ENCODE peak calls at places on chromosome 20, in eight cellular contexts. One of them, this sample, is unnamed.

GRCh38 chr20:47800619-47801018 is 15.3 kb upstream of the SULF2 start:
- DNase-seq in kidney tubule cell: no peak
- DNase-seq in tibial artery: no peak
- DNase-seq in midbrain: no peak
- DNase-seq in left ventricle myocardium superior: no peak
- DNase-seq in CD4-positive, CD25-positive, alpha-beta regulatory T cell: no peak
- DNase-seq in activated CD4-positive, alpha-beta T cell treated with anti-CD3 and anti-CD28 coated beads for 48 hours: no peak
- DNase-seq in HEK293T: no peak
- DNase-seq in this sample: no peak

GRCh38 chr20:24873015-24873620 is 76.0 kb upstream of the CST7 start:
- DNase-seq in kidney tubule cell: no peak
- DNase-seq in tibial artery: no peak
- DNase-seq in midbrain: no peak
- DNase-seq in left ventricle myocardium superior: no peak
- DNase-seq in CD4-positive, CD25-positive, alpha-beta regulatory T cell: no peak
- DNase-seq in activated CD4-positive, alpha-beta T cell treated with anti-CD3 and anti-CD28 coated beads for 48 hours: no peak
- DNase-seq in HEK293T: no peak
- DNase-seq in this sample: no peak

GRCh38 chr20:53087034-53087777 is 115.0 kb downstream of the TSHZ2 start:
- DNase-seq in kidney tubule cell: no peak
- DNase-seq in tibial artery: no peak
- DNase-seq in midbrain: no peak
- DNase-seq in left ventricle myocardium superior: no peak
- DNase-seq in CD4-positive, CD25-positive, alpha-beta regulatory T cell: no peak
- DNase-seq in activated CD4-positive, alpha-beta T cell treated with anti-CD3 and anti-CD28 coated beads for 48 hours: no peak
- DNase-seq in HEK293T: no peak
- DNase-seq in this sample: no peak

GRCh38 chr20:59042151-59042795 is at the start of gene PRELID3B:
- DNase-seq in kidney tubule cell: peak
- DNase-seq in tibial artery: peak
- DNase-seq in midbrain: no peak
- DNase-seq in left ventricle myocardium superior: no peak
- DNase-seq in CD4-positive, CD25-positive, alpha-beta regulatory T cell: no peak
- DNase-seq in activated CD4-positive, alpha-beta T cell treated with anti-CD3 and anti-CD28 coated beads for 48 hours: no peak
- DNase-seq in HEK293T: no peak
- DNase-seq in this sample: no peak

GRCh38 chr20:37948956-37949355 is 46.0 kb downstream of the VSTM2L start:
- DNase-seq in kidney tubule cell: no peak
- DNase-seq in tibial artery: no peak
- DNase-seq in midbrain: no peak
- DNase-seq in left ventricle myocardium superior: no peak
- DNase-seq in CD4-positive, CD25-positive, alpha-beta regulatory T cell: no peak
- DNase-seq in activated CD4-positive, alpha-beta T cell treated with anti-CD3 and anti-CD28 coated beads for 48 hours: no peak
- DNase-seq in HEK293T: no peak
- DNase-seq in this sample: no peak

GRCh38 chr20:23918896-23919295 is 39.3 kb upstream of the CST5 start:
- DNase-seq in kidney tubule cell: no peak
- DNase-seq in tibial artery: no peak
- DNase-seq in midbrain: no peak
- DNase-seq in left ventricle myocardium superior: no peak
- DNase-seq in CD4-positive, CD25-positive, alpha-beta regulatory T cell: no peak
- DNase-seq in activated CD4-positive, alpha-beta T cell treated with anti-CD3 and anti-CD28 coated beads for 48 hours: no peak
- DNase-seq in HEK293T: no peak
- DNase-seq in this sample: no peak

GRCh38 chr20:62804632-62805364 is at the start of gene OGFR:
- DNase-seq in kidney tubule cell: peak
- DNase-seq in tibial artery: peak
- DNase-seq in midbrain: peak
- DNase-seq in left ventricle myocardium superior: peak
- DNase-seq in CD4-positive, CD25-positive, alpha-beta regulatory T cell: peak
- DNase-seq in activated CD4-positive, alpha-beta T cell treated with anti-CD3 and anti-CD28 coated beads for 48 hours: peak
- DNase-seq in HEK293T: peak
- DNase-seq in this sample: peak

GRCh38 chr20:32976746-32977145 is 27.5 kb downstream of the SUN5 start:
- DNase-seq in kidney tubule cell: no peak
- DNase-seq in tibial artery: peak
- DNase-seq in midbrain: no peak
- DNase-seq in left ventricle myocardium superior: no peak
- DNase-seq in CD4-positive, CD25-positive, alpha-beta regulatory T cell: peak
- DNase-seq in activated CD4-positive, alpha-beta T cell treated with anti-CD3 and anti-CD28 coated beads for 48 hours: no peak
- DNase-seq in HEK293T: no peak
- DNase-seq in this sample: no peak

GRCh38 chr20:36815454-36816091 is 42.0 kb upstream of the DSN1 start:
- DNase-seq in kidney tubule cell: no peak
- DNase-seq in tibial artery: no peak
- DNase-seq in midbrain: no peak
- DNase-seq in left ventricle myocardium superior: no peak
- DNase-seq in CD4-positive, CD25-positive, alpha-beta regulatory T cell: no peak
- DNase-seq in activated CD4-positive, alpha-beta T cell treated with anti-CD3 and anti-CD28 coated beads for 48 hours: no peak
- DNase-seq in HEK293T: no peak
- DNase-seq in this sample: no peak

GRCh38 chr20:54229566-54229965 is 21.7 kb downstream of the PFDN4 start:
- DNase-seq in kidney tubule cell: no peak
- DNase-seq in tibial artery: no peak
- DNase-seq in midbrain: no peak
- DNase-seq in left ventricle myocardium superior: no peak
- DNase-seq in CD4-positive, CD25-positive, alpha-beta regulatory T cell: no peak
- DNase-seq in activated CD4-positive, alpha-beta T cell treated with anti-CD3 and anti-CD28 coated beads for 48 hours: no peak
- DNase-seq in HEK293T: no peak
- DNase-seq in this sample: no peak

GRCh38 chr20:35120012-35120701 is 27.0 kb downstream of the EDEM2 start:
- DNase-seq in kidney tubule cell: peak
- DNase-seq in tibial artery: peak
- DNase-seq in midbrain: no peak
- DNase-seq in left ventricle myocardium superior: peak
- DNase-seq in CD4-positive, CD25-positive, alpha-beta regulatory T cell: no peak
- DNase-seq in activated CD4-positive, alpha-beta T cell treated with anti-CD3 and anti-CD28 coated beads for 48 hours: peak
- DNase-seq in HEK293T: no peak
- DNase-seq in this sample: no peak

GRCh38 chr20:49380245-49380875 is 102.1 kb downstream of the KCNB1 start:
- DNase-seq in kidney tubule cell: no peak
- DNase-seq in tibial artery: no peak
- DNase-seq in midbrain: no peak
- DNase-seq in left ventricle myocardium superior: no peak
- DNase-seq in CD4-positive, CD25-positive, alpha-beta regulatory T cell: no peak
- DNase-seq in activated CD4-positive, alpha-beta T cell treated with anti-CD3 and anti-CD28 coated beads for 48 hours: no peak
- DNase-seq in HEK293T: no peak
- DNase-seq in this sample: no peak

GRCh38 chr20:32431457-32431856 is 73.3 kb downstream of the ASXL1 start:
- DNase-seq in kidney tubule cell: no peak
- DNase-seq in tibial artery: no peak
- DNase-seq in midbrain: no peak
- DNase-seq in left ventricle myocardium superior: no peak
- DNase-seq in CD4-positive, CD25-positive, alpha-beta regulatory T cell: no peak
- DNase-seq in activated CD4-positive, alpha-beta T cell treated with anti-CD3 and anti-CD28 coated beads for 48 hours: no peak
- DNase-seq in HEK293T: no peak
- DNase-seq in this sample: no peak

GRCh38 chr20:63100926-63101699 is 94.3 kb upstream of the BHLHE23 start:
- DNase-seq in kidney tubule cell: no peak
- DNase-seq in tibial artery: peak
- DNase-seq in midbrain: no peak
- DNase-seq in left ventricle myocardium superior: peak
- DNase-seq in CD4-positive, CD25-positive, alpha-beta regulatory T cell: no peak
- DNase-seq in activated CD4-positive, alpha-beta T cell treated with anti-CD3 and anti-CD28 coated beads for 48 hours: peak
- DNase-seq in HEK293T: no peak
- DNase-seq in this sample: peak

GRCh38 chr20:11001767-11002540 is 328.2 kb upstream of the JAG1 start:
- DNase-seq in kidney tubule cell: peak
- DNase-seq in tibial artery: no peak
- DNase-seq in midbrain: no peak
- DNase-seq in left ventricle myocardium superior: no peak
- DNase-seq in CD4-positive, CD25-positive, alpha-beta regulatory T cell: no peak
- DNase-seq in activated CD4-positive, alpha-beta T cell treated with anti-CD3 and anti-CD28 coated beads for 48 hours: no peak
- DNase-seq in HEK293T: no peak
- DNase-seq in this sample: no peak

GRCh38 chr20:50333856-50334255 is 143.2 kb downstream of the CEBPB start:
- DNase-seq in kidney tubule cell: peak
- DNase-seq in tibial artery: peak
- DNase-seq in midbrain: no peak
- DNase-seq in left ventricle myocardium superior: no peak
- DNase-seq in CD4-positive, CD25-positive, alpha-beta regulatory T cell: no peak
- DNase-seq in activated CD4-positive, alpha-beta T cell treated with anti-CD3 and anti-CD28 coated beads for 48 hours: no peak
- DNase-seq in HEK293T: no peak
- DNase-seq in this sample: no peak

GRCh38 chr20:63320616-63321147 is 27.7 kb downstream of the COL20A1 start:
- DNase-seq in kidney tubule cell: no peak
- DNase-seq in tibial artery: peak
- DNase-seq in midbrain: no peak
- DNase-seq in left ventricle myocardium superior: peak
- DNase-seq in CD4-positive, CD25-positive, alpha-beta regulatory T cell: no peak
- DNase-seq in activated CD4-positive, alpha-beta T cell treated with anti-CD3 and anti-CD28 coated beads for 48 hours: no peak
- DNase-seq in HEK293T: no peak
- DNase-seq in this sample: no peak

GRCh38 chr20:41245086-41245707 is 72.3 kb downstream of the ZHX3 start:
- DNase-seq in kidney tubule cell: no peak
- DNase-seq in tibial artery: no peak
- DNase-seq in midbrain: peak
- DNase-seq in left ventricle myocardium superior: no peak
- DNase-seq in CD4-positive, CD25-positive, alpha-beta regulatory T cell: no peak
- DNase-seq in activated CD4-positive, alpha-beta T cell treated with anti-CD3 and anti-CD28 coated beads for 48 hours: no peak
- DNase-seq in HEK293T: no peak
- DNase-seq in this sample: peak

GRCh38 chr20:10447028-10447427 is 11.9 kb downstream of the SLX4IP start:
- DNase-seq in kidney tubule cell: no peak
- DNase-seq in tibial artery: no peak
- DNase-seq in midbrain: no peak
- DNase-seq in left ventricle myocardium superior: no peak
- DNase-seq in CD4-positive, CD25-positive, alpha-beta regulatory T cell: peak
- DNase-seq in activated CD4-positive, alpha-beta T cell treated with anti-CD3 and anti-CD28 coated beads for 48 hours: peak
- DNase-seq in HEK293T: peak
- DNase-seq in this sample: no peak

GRCh38 chr20:1964659-1965405 is 29.0 kb downstream of the PDYN start:
- DNase-seq in kidney tubule cell: no peak
- DNase-seq in tibial artery: no peak
- DNase-seq in midbrain: no peak
- DNase-seq in left ventricle myocardium superior: no peak
- DNase-seq in CD4-positive, CD25-positive, alpha-beta regulatory T cell: no peak
- DNase-seq in activated CD4-positive, alpha-beta T cell treated with anti-CD3 and anti-CD28 coated beads for 48 hours: peak
- DNase-seq in HEK293T: no peak
- DNase-seq in this sample: no peak

GRCh38 chr20:42027746-42028268 is 409.6 kb upstream of the CHD6 start:
- DNase-seq in kidney tubule cell: no peak
- DNase-seq in tibial artery: no peak
- DNase-seq in midbrain: no peak
- DNase-seq in left ventricle myocardium superior: no peak
- DNase-seq in CD4-positive, CD25-positive, alpha-beta regulatory T cell: no peak
- DNase-seq in activated CD4-positive, alpha-beta T cell treated with anti-CD3 and anti-CD28 coated beads for 48 hours: no peak
- DNase-seq in HEK293T: no peak
- DNase-seq in this sample: no peak

GRCh38 chr20:44087051-44087856 is 99.7 kb downstream of the JPH2 start:
- DNase-seq in kidney tubule cell: no peak
- DNase-seq in tibial artery: no peak
- DNase-seq in midbrain: peak
- DNase-seq in left ventricle myocardium superior: no peak
- DNase-seq in CD4-positive, CD25-positive, alpha-beta regulatory T cell: no peak
- DNase-seq in activated CD4-positive, alpha-beta T cell treated with anti-CD3 and anti-CD28 coated beads for 48 hours: no peak
- DNase-seq in HEK293T: no peak
- DNase-seq in this sample: no peak

GRCh38 chr20:10259166-10259565 is 40.5 kb downstream of the SNAP25 start:
- DNase-seq in kidney tubule cell: no peak
- DNase-seq in tibial artery: no peak
- DNase-seq in midbrain: no peak
- DNase-seq in left ventricle myocardium superior: no peak
- DNase-seq in CD4-positive, CD25-positive, alpha-beta regulatory T cell: no peak
- DNase-seq in activated CD4-positive, alpha-beta T cell treated with anti-CD3 and anti-CD28 coated beads for 48 hours: no peak
- DNase-seq in HEK293T: no peak
- DNase-seq in this sample: no peak

GRCh38 chr20:8331740-8332412 is 199.8 kb downstream of the PLCB1 start:
- DNase-seq in kidney tubule cell: peak
- DNase-seq in tibial artery: no peak
- DNase-seq in midbrain: no peak
- DNase-seq in left ventricle myocardium superior: peak
- DNase-seq in CD4-positive, CD25-positive, alpha-beta regulatory T cell: no peak
- DNase-seq in activated CD4-positive, alpha-beta T cell treated with anti-CD3 and anti-CD28 coated beads for 48 hours: no peak
- DNase-seq in HEK293T: no peak
- DNase-seq in this sample: no peak

This sample was measured in heart right ventricle.